ENCODE peak calls at places on chromosomes 16 and 17, in eight cellular contexts. U is NCI-H460; L is activated CD4-positive, CD25-positive, alpha-beta regulatory T cell; M is caudate nucleus; J is NCI-H1105 treated with DMSO at 0.1 percent for 48 hours; Y is effector memory CD8-positive, alpha-beta T cell; B is AG04450; C is uterus. P is an unnamed sample.

GRCh38 chr16:66261826-66262225 is 104.7 kb upstream of the CDH5 start:
- DNase-seq in U (no peak), L (no peak), M (no peak), J (no peak), Y (no peak), B (no peak), C (no peak), P (no peak)

GRCh38 chr16:89343501-89344291 is 126.2 kb downstream of the ZNF778 start:
- DNase-seq in U (no peak), L (no peak), M (no peak), J (no peak), Y (no peak), B (no peak), C (no peak), P (no peak)

GRCh38 chr16:78596348-78596995 is 497.0 kb downstream of the WWOX start:
- DNase-seq in U (no peak), L (no peak), M (no peak), J (no peak), Y (no peak), B (no peak), C (no peak), P (no peak)

GRCh38 chr17:7651097-7651958 is 602 bp downstream of the ATP1B2 start:
- DNase-seq in U (no peak), L (no peak), M (no peak), J (no peak), Y (no peak), B (no peak), C (no peak), P (no peak)

GRCh38 chr17:43351686-43352085 is 47.1 kb upstream of the ARL4D start:
- DNase-seq in U (no peak), L (no peak), M (no peak), J (no peak), Y (no peak), B (no peak), C (no peak), P (no peak)

GRCh38 chr16:57039148-57039812 is 49.9 kb downstream of the NLRC5 start:
- DNase-seq in U (no peak), L (no peak), M (no peak), J (no peak), Y (no peak), B (peak; percentile 49), C (no peak), P (peak; percentile 69)

GRCh38 chr16:50121721-50122445 is 31.2 kb upstream of the TENT4B start:
- DNase-seq in U (no peak), L (no peak), M (no peak), J (peak; percentile 69), Y (no peak), B (no peak), C (no peak), P (no peak)

GRCh38 chr17:79837888-79838540 is 1.2 kb downstream of the CBX4 start:
- DNase-seq in U (no peak), L (no peak), M (no peak), J (no peak), Y (no peak), B (no peak), C (no peak), P (no peak)

GRCh38 chr17:67493811-67494210 is 116.7 kb downstream of the PITPNC1 start:
- DNase-seq in U (no peak), L (no peak), M (no peak), J (no peak), Y (no peak), B (no peak), C (no peak), P (no peak)

GRCh38 chr16:79698341-79698753 is 97.8 kb upstream of the MAF start:
- DNase-seq in U (no peak), L (no peak), M (no peak), J (no peak), Y (no peak), B (peak; percentile 58), C (peak; percentile 36), P (no peak)

GRCh38 chr17:6137716-6138502 is 67.7 kb downstream of the WSCD1 start:
- DNase-seq in U (no peak), L (no peak), M (no peak), J (no peak), Y (no peak), B (no peak), C (no peak), P (no peak)

GRCh38 chr16:53945996-53946395 is 242.0 kb downstream of the FTO start:
- DNase-seq in U (peak; percentile 5), L (no peak), M (no peak), J (peak; percentile 23), Y (no peak), B (peak; percentile 23), C (no peak), P (no peak)

GRCh38 chr16:22353933-22354541 is 20.4 kb downstream of the CDR2 start:
- DNase-seq in U (no peak), L (no peak), M (no peak), J (no peak), Y (no peak), B (no peak), C (no peak), P (no peak)

GRCh38 chr17:44222112-44222869 is 2.8 kb upstream of the UBTF start:
- DNase-seq in U (peak; percentile 58), L (no peak), M (peak; percentile 77), J (peak; percentile 84), Y (no peak), B (no peak), C (peak; percentile 85), P (no peak)

GRCh38 chr16:79747688-79748087 is 147.2 kb upstream of the MAF start:
- DNase-seq in U (no peak), L (no peak), M (no peak), J (no peak), Y (no peak), B (no peak), C (no peak), P (no peak)

GRCh38 chr17:29400818-29401217 is 10.7 kb downstream of the TAOK1 start:
- DNase-seq in U (no peak), L (no peak), M (no peak), J (no peak), Y (no peak), B (no peak), C (no peak), P (no peak)

GRCh38 chr17:7046127-7046724 is 2.3 kb upstream of the SLC16A11 start:
- DNase-seq in U (no peak), L (no peak), M (no peak), J (peak; percentile 52), Y (peak; percentile 4), B (no peak), C (no peak), P (no peak)

GRCh38 chr16:86387461-86388440 is 122.6 kb upstream of the FOXF1 start:
- DNase-seq in U (peak; percentile 96), L (no peak), M (no peak), J (no peak), Y (no peak), B (peak; percentile 94), C (no peak), P (peak; percentile 1)

GRCh38 chr17:21817791-21818364 is 125.6 kb downstream of the KCNJ18 start:
- DNase-seq in U (no peak), L (no peak), M (no peak), J (no peak), Y (no peak), B (no peak), C (no peak), P (no peak)

GRCh38 chr17:77591231-77591785 is 367.2 kb upstream of the TNRC6C start:
- DNase-seq in U (no peak), L (no peak), M (no peak), J (no peak), Y (no peak), B (no peak), C (no peak), P (no peak)

GRCh38 chr17:82384730-82385429 is 13.3 kb downstream of the UTS2R start:
- DNase-seq in U (no peak), L (no peak), M (no peak), J (peak; percentile 87), Y (no peak), B (no peak), C (no peak), P (no peak)

GRCh38 chr16:76531236-76531635 is 254.0 kb downstream of the CNTNAP4 start:
- DNase-seq in U (no peak), L (no peak), M (no peak), J (no peak), Y (no peak), B (no peak), C (no peak), P (no peak)

GRCh38 chr16:81429045-81429521 is 15.5 kb upstream of the CMIP start:
- DNase-seq in U (no peak), L (no peak), M (no peak), J (no peak), Y (no peak), B (no peak), C (no peak), P (no peak)

GRCh38 chr17:49294126-49294525 is 63.5 kb upstream of the PHOSPHO1 start:
- DNase-seq in U (no peak), L (no peak), M (no peak), J (no peak), Y (no peak), B (no peak), C (no peak), P (no peak)

GRCh38 chr17:6574689-6575595 is 18.6 kb upstream of the PITPNM3 start:
- DNase-seq in U (no peak), L (no peak), M (no peak), J (no peak), Y (no peak), B (peak; percentile 16), C (no peak), P (no peak)

GRCh38 chr17:47225911-47226688 is 17.0 kb downstream of the MYL4 start:
- DNase-seq in U (no peak), L (no peak), M (no peak), J (no peak), Y (no peak), B (no peak), C (no peak), P (no peak)

GRCh38 chr17:70297397-70297796 is 128.1 kb downstream of the KCNJ2 start:
- DNase-seq in U (no peak), L (no peak), M (no peak), J (no peak), Y (no peak), B (no peak), C (no peak), P (no peak)

GRCh38 chr16:23679274-23679985 is 741 bp downstream of the PLK1 start:
- DNase-seq in U (peak; percentile 7), L (no peak), M (no peak), J (peak; percentile 15), Y (no peak), B (no peak), C (no peak), P (no peak)

GRCh38 chr16:46627746-46628145 is 6.6 kb upstream of the SHCBP1 start:
- DNase-seq in U (no peak), L (no peak), M (no peak), J (no peak), Y (no peak), B (no peak), C (no peak), P (no peak)

GRCh38 chr16:63315229-63315628 is 1279.0 kb upstream of the CDH8 start:
- DNase-seq in U (no peak), L (no peak), M (no peak), J (no peak), Y (no peak), B (no peak), C (no peak), P (no peak)

GRCh38 chr17:48915459-48916282 is 7.5 kb downstream of the UBE2Z start:
- DNase-seq in U (no peak), L (no peak), M (no peak), J (no peak), Y (peak; percentile 11), B (peak; percentile 55), C (no peak), P (peak; percentile 46)

GRCh38 chr16:4369006-4369766 is 2.5 kb upstream of the VASN start:
- DNase-seq in U (no peak), L (no peak), M (no peak), J (no peak), Y (no peak), B (no peak), C (no peak), P (no peak)

GRCh38 chr16:74877706-74878105 is 103.1 kb upstream of the FA2H start:
- DNase-seq in U (no peak), L (no peak), M (no peak), J (no peak), Y (no peak), B (no peak), C (no peak), P (no peak)

GRCh38 chr17:61485067-61485775 is 33.0 kb downstream of the TBX4 start:
- DNase-seq in U (no peak), L (no peak), M (no peak), J (no peak), Y (no peak), B (no peak), C (no peak), P (no peak)

P was measured in NK-92 treated with Interleukin-12 subunit alpha and Interleukin-12 subunit beta, amount 100 ng/mL, for 24 hours.